ENCODE peak calls at places on chromosomes 16 and 17, in eight cellular contexts. One of them, this sample, is unnamed.

GRCh38 chr16:82657786-82658185 is 31.0 kb downstream of the CDH13 start:
- DNase-seq in HepG2: no peak
- DNase-seq in neural progenitor cell: no peak
- DNase-seq in tibial artery: no peak
- DNase-seq in A673: no peak
- DNase-seq in gastrocnemius medialis: no peak
- DNase-seq in prostate gland: no peak
- DNase-seq in PC-9: no peak
- DNase-seq in this sample: no peak

GRCh38 chr17:72587156-72587555 is 466.3 kb downstream of the SOX9 start:
- DNase-seq in neural progenitor cell: no peak
- DNase-seq in A673: no peak
- DNase-seq in HepG2: no peak
- DNase-seq in prostate gland: no peak
- DNase-seq in PC-9: no peak
- DNase-seq in tibial artery: no peak
- DNase-seq in gastrocnemius medialis: no peak
- DNase-seq in this sample: no peak

GRCh38 chr16:27628216-27628945 is 78.4 kb downstream of the KATNIP start:
- DNase-seq in gastrocnemius medialis: no peak
- DNase-seq in tibial artery: no peak
- DNase-seq in A673: peak; percentile 11
- DNase-seq in HepG2: no peak
- DNase-seq in prostate gland: no peak
- DNase-seq in PC-9: no peak
- DNase-seq in neural progenitor cell: peak; percentile 49
- DNase-seq in this sample: no peak

GRCh38 chr16:25060920-25061319 is 45.8 kb upstream of the ARHGAP17 start:
- DNase-seq in A673: no peak
- DNase-seq in PC-9: no peak
- DNase-seq in neural progenitor cell: no peak
- DNase-seq in HepG2: no peak
- DNase-seq in prostate gland: no peak
- DNase-seq in tibial artery: no peak
- DNase-seq in gastrocnemius medialis: no peak
- DNase-seq in this sample: no peak

GRCh38 chr16:65548470-65548869 is 426.6 kb upstream of the CDH11 start:
- DNase-seq in gastrocnemius medialis: no peak
- DNase-seq in neural progenitor cell: peak; percentile 38
- DNase-seq in PC-9: no peak
- DNase-seq in A673: no peak
- DNase-seq in tibial artery: no peak
- DNase-seq in HepG2: no peak
- DNase-seq in prostate gland: no peak
- DNase-seq in this sample: no peak

GRCh38 chr16:22671301-22672076 is 142.5 kb upstream of the HS3ST2 start:
- DNase-seq in HepG2: no peak
- DNase-seq in gastrocnemius medialis: no peak
- DNase-seq in tibial artery: peak; percentile 42
- DNase-seq in PC-9: no peak
- DNase-seq in prostate gland: no peak
- DNase-seq in A673: no peak
- DNase-seq in neural progenitor cell: peak; percentile 47
- DNase-seq in this sample: no peak

GRCh38 chr16:72985148-72985882 is 62.6 kb downstream of the ZFHX3 start:
- DNase-seq in prostate gland: no peak
- DNase-seq in HepG2: no peak
- DNase-seq in neural progenitor cell: no peak
- DNase-seq in gastrocnemius medialis: peak; percentile 86
- DNase-seq in PC-9: no peak
- DNase-seq in tibial artery: peak; percentile 91
- DNase-seq in A673: peak; percentile 70
- DNase-seq in this sample: peak; percentile 93

GRCh38 chr17:36469733-36470132 is 16.7 kb upstream of the ZNHIT3 start:
- DNase-seq in prostate gland: no peak
- DNase-seq in PC-9: no peak
- DNase-seq in A673: no peak
- DNase-seq in gastrocnemius medialis: no peak
- DNase-seq in tibial artery: no peak
- DNase-seq in neural progenitor cell: no peak
- DNase-seq in HepG2: no peak
- DNase-seq in this sample: no peak

GRCh38 chr16:23317266-23317661 is 15.2 kb downstream of the SCNN1B start:
- DNase-seq in tibial artery: peak; percentile 44
- DNase-seq in PC-9: no peak
- DNase-seq in prostate gland: peak; percentile 77
- DNase-seq in A673: no peak
- DNase-seq in gastrocnemius medialis: no peak
- DNase-seq in HepG2: no peak
- DNase-seq in neural progenitor cell: no peak
- DNase-seq in this sample: no peak

GRCh38 chr16:50878536-50878935 is 136.7 kb downstream of the CYLD start:
- DNase-seq in PC-9: no peak
- DNase-seq in A673: no peak
- DNase-seq in gastrocnemius medialis: no peak
- DNase-seq in HepG2: no peak
- DNase-seq in neural progenitor cell: no peak
- DNase-seq in tibial artery: no peak
- DNase-seq in prostate gland: no peak
- DNase-seq in this sample: no peak

GRCh38 chr17:82014432-82014831 is 8.2 kb downstream of the CENPX start:
- DNase-seq in HepG2: no peak
- DNase-seq in A673: peak; percentile 75
- DNase-seq in prostate gland: no peak
- DNase-seq in PC-9: no peak
- DNase-seq in gastrocnemius medialis: no peak
- DNase-seq in tibial artery: no peak
- DNase-seq in neural progenitor cell: no peak
- DNase-seq in this sample: no peak

GRCh38 chr16:85391769-85392583 is 221.1 kb upstream of the GSE1 start:
- DNase-seq in PC-9: no peak
- DNase-seq in A673: no peak
- DNase-seq in neural progenitor cell: no peak
- DNase-seq in tibial artery: peak; percentile 61
- DNase-seq in HepG2: no peak
- DNase-seq in prostate gland: no peak
- DNase-seq in gastrocnemius medialis: no peak
- DNase-seq in this sample: no peak

GRCh38 chr16:15732416-15732815 is 82.4 kb downstream of the NDE1 start:
- DNase-seq in prostate gland: no peak
- DNase-seq in tibial artery: no peak
- DNase-seq in HepG2: no peak
- DNase-seq in neural progenitor cell: no peak
- DNase-seq in A673: no peak
- DNase-seq in gastrocnemius medialis: no peak
- DNase-seq in PC-9: no peak
- DNase-seq in this sample: no peak

GRCh38 chr17:21201302-21201602 is 12.7 kb downstream of the TMEM11 start:
- DNase-seq in neural progenitor cell: no peak
- DNase-seq in gastrocnemius medialis: no peak
- DNase-seq in A673: peak; percentile 43
- DNase-seq in prostate gland: peak; percentile 25
- DNase-seq in HepG2: no peak
- DNase-seq in tibial artery: no peak
- DNase-seq in PC-9: no peak
- DNase-seq in this sample: no peak

DNA sequence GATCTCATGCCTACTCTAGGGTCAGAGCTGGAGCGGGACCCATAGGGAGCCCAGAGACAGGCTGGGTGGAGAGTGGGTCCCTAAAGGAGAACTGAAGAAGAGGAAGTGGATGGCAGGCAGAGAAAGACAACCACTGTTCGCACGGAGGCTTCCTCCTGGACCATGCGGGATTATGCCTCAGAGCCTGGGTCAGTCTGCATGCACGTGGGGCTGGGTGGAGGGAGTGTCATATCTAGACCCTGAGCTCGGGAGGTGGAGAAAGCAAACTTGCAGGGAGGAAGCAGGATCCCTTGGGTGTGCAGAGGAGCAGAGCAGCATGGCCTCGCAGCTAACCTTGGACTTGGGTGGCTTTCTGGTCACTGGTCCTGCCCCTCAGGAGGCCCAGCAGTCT is 344.3 kb downstream of the CPPED1 start:
- DNase-seq in A673: no peak
- DNase-seq in neural progenitor cell: no peak
- DNase-seq in prostate gland: no peak
- DNase-seq in PC-9: no peak
- DNase-seq in HepG2: no peak
- DNase-seq in tibial artery: peak; percentile 76
- DNase-seq in gastrocnemius medialis: peak; percentile 29
- DNase-seq in this sample: peak; percentile 71
- H3K4me1 ChIP-seq in A673: no peaks in the 10 kb centered on the region
- H3K4me1 ChIP-seq in neural progenitor cell: no peaks in the 10 kb centered on the region
- H3K4me1 ChIP-seq in prostate gland: no peaks in the 10 kb centered on the region
- H3K4me1 ChIP-seq in PC-9: no peaks in the 10 kb centered on the region
- H3K4me1 ChIP-seq in HepG2: peaks cover 25% of the 10 kb centered on the region
- H3K4me1 ChIP-seq in tibial artery: no peaks in the 10 kb centered on the region
- H3K4me1 ChIP-seq in gastrocnemius medialis: peaks cover 12% of the 10 kb centered on the region
- H3K4me1 ChIP-seq in this sample: no peaks in the 10 kb centered on the region

GRCh38 chr17:16931318-16932060 is 40.4 kb downstream of the TNFRSF13B start:
- DNase-seq in prostate gland: no peak
- DNase-seq in gastrocnemius medialis: no peak
- DNase-seq in PC-9: no peak
- DNase-seq in tibial artery: no peak
- DNase-seq in HepG2: no peak
- DNase-seq in neural progenitor cell: no peak
- DNase-seq in A673: no peak
- DNase-seq in this sample: no peak
- TF ChIP-seq CTCF in prostate gland: no peak
- TF ChIP-seq CTCF in gastrocnemius medialis: no peak
- TF ChIP-seq CTCF in PC-9: no peak
- TF ChIP-seq CTCF in tibial artery: no peak
- TF ChIP-seq CTCF in HepG2: no peak
- TF ChIP-seq CTCF in neural progenitor cell: no peak
- TF ChIP-seq CTCF in A673: no peak
- TF ChIP-seq CTCF in this sample: no peak

DNA sequence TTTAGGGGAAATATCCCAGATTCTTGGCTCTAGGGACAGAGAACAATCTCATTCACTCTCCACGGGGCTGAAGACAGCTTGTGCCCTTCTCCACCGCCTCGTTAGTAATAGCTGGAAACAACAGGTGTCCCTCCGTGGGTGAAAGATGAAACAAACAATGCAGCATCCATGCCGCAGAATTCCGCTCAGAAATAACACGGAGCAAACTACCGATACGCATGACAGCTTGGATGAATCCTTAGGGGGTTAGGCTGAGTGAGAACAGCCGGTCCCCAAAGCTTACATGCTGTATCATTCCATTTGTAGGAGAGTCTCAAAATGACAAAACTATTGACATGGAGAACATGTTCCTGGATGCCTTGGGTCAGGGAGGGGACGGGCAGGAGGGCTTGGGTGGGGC is 29.4 kb upstream of the CACNG1 start:
- DNase-seq in prostate gland: no peak
- DNase-seq in tibial artery: no peak
- DNase-seq in gastrocnemius medialis: no peak
- DNase-seq in neural progenitor cell: no peak
- DNase-seq in A673: no peak
- DNase-seq in HepG2: no peak
- DNase-seq in PC-9: no peak
- DNase-seq in this sample: no peak
- H3K4me1 ChIP-seq in prostate gland: no peaks in the 10 kb centered on the region
- H3K4me1 ChIP-seq in tibial artery: no peaks in the 10 kb centered on the region
- H3K4me1 ChIP-seq in gastrocnemius medialis: no peaks in the 10 kb centered on the region
- H3K4me1 ChIP-seq in neural progenitor cell: peaks cover 9% of the 10 kb centered on the region
- H3K4me1 ChIP-seq in A673: no peaks in the 10 kb centered on the region
- H3K4me1 ChIP-seq in HepG2: peaks cover 7% of the 10 kb centered on the region
- H3K4me1 ChIP-seq in PC-9: no peaks in the 10 kb centered on the region
- H3K4me1 ChIP-seq in this sample: no peaks in the 10 kb centered on the region

DNA sequence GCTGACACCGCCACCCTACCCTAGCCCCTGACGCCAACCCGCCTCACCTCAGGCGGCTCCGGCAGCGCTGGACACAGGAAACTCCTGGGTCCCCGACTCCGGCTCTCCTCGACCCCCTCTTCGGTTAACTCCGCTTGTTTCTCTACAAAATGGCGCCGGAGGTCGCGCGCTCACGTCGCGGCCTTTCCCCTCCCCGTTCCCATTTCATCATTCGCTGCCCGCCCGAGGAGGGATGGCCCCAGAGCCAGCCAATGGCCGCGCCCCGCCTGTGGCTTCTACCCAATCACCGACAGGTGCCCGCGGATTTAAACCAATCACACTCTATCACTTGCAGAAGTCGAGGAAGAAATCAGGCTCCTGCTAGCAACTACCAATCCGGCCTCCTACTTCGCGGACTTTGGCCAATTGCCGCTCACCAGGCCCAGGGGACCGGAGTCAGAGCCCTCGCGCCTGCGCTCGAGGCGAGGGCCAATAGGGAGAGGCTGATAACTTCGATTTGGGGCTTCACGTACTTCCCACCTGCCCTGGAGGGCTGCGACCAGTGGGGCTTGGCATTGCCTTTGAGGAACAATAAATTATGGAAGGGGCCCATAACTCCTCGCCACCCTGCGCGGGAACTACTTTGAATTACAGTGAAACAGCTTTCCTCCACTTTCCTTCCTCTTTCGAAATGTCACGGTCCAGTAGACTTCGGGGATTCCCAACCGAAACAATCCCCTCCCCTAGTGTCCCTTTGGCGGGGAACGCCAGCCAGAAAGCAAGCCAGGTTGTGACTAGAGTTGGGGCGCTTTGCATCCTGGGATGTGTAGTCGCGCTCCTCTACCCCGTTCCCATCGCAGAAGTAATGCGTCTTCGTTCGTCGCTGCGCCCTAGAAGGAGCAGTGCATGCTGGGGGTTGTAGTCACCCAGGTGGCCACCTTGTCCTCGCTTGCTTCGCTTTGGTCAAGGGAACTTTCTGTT is at the start of gene CNOT1:
- DNase-seq in gastrocnemius medialis: peak; percentile 99
- DNase-seq in PC-9: peak; percentile 99
- DNase-seq in tibial artery: peak; percentile 100
- DNase-seq in neural progenitor cell: peak; percentile 98
- DNase-seq in A673: peak; percentile 99
- DNase-seq in prostate gland: peak; percentile 99
- DNase-seq in HepG2: peak; percentile 100
- DNase-seq in this sample: peak; percentile 100
- TF ChIP-seq CTCF in gastrocnemius medialis: no peak
- TF ChIP-seq CTCF in PC-9: no peak
- TF ChIP-seq CTCF in tibial artery: no peak
- TF ChIP-seq CTCF in neural progenitor cell: no peak
- TF ChIP-seq CTCF in A673: no peak
- TF ChIP-seq CTCF in prostate gland: no peak
- TF ChIP-seq CTCF in HepG2: no peak
- TF ChIP-seq CTCF in this sample: no peak

DNA sequence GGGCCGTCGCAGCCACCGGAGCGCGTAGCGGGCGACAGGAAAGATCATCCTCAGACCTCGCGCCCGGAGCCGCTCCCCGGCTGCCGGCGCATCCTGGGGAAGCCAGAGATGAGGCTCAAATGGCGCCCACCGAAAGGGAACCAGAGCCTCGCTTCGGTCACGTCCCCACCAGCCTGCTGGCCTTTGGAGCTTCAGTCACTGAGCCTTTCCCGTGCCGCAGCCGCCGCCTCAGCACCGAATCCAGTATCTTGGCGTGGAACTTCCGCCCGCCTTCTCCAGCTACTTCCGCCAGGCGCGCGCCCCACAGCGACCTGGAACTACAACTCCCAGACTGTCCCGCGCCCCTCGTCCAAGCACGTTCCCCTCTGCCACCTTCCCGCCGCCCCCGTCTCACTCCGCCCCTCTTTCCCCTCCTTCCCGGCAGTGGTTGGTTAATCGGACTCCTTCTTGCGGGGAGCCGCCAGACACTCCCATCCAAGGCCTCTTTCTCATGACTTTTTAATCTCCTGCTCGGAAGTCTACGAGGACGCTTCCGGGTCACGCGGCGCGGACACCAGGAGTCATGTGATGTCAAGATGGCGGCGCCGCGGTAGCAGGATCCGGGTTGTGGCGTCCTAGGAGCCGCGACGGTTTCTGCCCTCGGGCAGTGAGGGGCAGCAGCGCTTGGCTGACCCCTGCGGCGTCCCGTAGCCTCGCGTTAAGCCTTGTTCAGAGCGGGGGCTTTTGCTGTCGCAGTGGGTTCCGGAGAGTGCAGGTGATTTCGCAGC is at the start of the genes SMCR8 and TOP3A:
- DNase-seq in tibial artery: peak; percentile 100
- DNase-seq in PC-9: peak; percentile 99
- DNase-seq in gastrocnemius medialis: peak; percentile 97
- DNase-seq in neural progenitor cell: peak; percentile 97
- DNase-seq in prostate gland: peak; percentile 99
- DNase-seq in HepG2: peak; percentile 92
- DNase-seq in A673: peak; percentile 99
- DNase-seq in this sample: peak; percentile 99
- H3K4me1 ChIP-seq in tibial artery: no peaks in the 10 kb centered on the region
- H3K4me1 ChIP-seq in PC-9: peaks cover 42% of the 10 kb centered on the region
- H3K4me1 ChIP-seq in gastrocnemius medialis: peaks cover 59% of the 10 kb centered on the region
- H3K4me1 ChIP-seq in neural progenitor cell: peaks cover 16% of the 10 kb centered on the region
- H3K4me1 ChIP-seq in prostate gland: peaks cover 28% of the 10 kb centered on the region
- H3K4me1 ChIP-seq in HepG2: peaks cover 64% of the 10 kb centered on the region
- H3K4me1 ChIP-seq in A673: peaks cover 30% of the 10 kb centered on the region
- H3K4me1 ChIP-seq in this sample: peaks cover 66% of the 10 kb centered on the region